ENCODE peak calls at places on chromosomes 7 and 10, in four cellular contexts. One of them, this sample, is unnamed.

GRCh38 chr7:74069790-74070618 is 13.6 kb upstream of the LIMK1 start:
- DNase-seq in HepG2: no peak
- DNase-seq in A549: no peak
- DNase-seq in K562: peak
- DNase-seq in this sample: no peak

GRCh38 chr7:4282434-4283223 is 399.5 kb upstream of the FOXK1 start:
- DNase-seq in HepG2: no peak
- DNase-seq in A549: peak
- DNase-seq in K562: no peak
- DNase-seq in this sample: no peak

GRCh38 chr10:131402771-131403723 is 91.5 kb upstream of the TCERG1L start:
- DNase-seq in HepG2: no peak
- DNase-seq in A549: no peak
- DNase-seq in K562: no peak
- DNase-seq in this sample: no peak

GRCh38 chr7:27678617-27679260 is 16.1 kb upstream of the HIBADH start:
- DNase-seq in HepG2: peak
- DNase-seq in A549: no peak
- DNase-seq in K562: no peak
- DNase-seq in this sample: no peak

GRCh38 chr10:99914236-99914635 is 95.5 kb downstream of the DNMBP start:
- DNase-seq in HepG2: no peak
- DNase-seq in A549: no peak
- DNase-seq in K562: no peak
- DNase-seq in this sample: no peak

GRCh38 chr7:119703895-119704294 is 569.1 kb upstream of the KCND2 start:
- DNase-seq in HepG2: no peak
- DNase-seq in A549: no peak
- DNase-seq in K562: no peak
- DNase-seq in this sample: no peak

GRCh38 chr7:46853451-46853850 is 728.5 kb downstream of the TNS3 start:
- DNase-seq in HepG2: no peak
- DNase-seq in A549: no peak
- DNase-seq in K562: no peak
- DNase-seq in this sample: no peak

GRCh38 chr7:103879411-103879810 is 110.0 kb downstream of the RELN start:
- DNase-seq in HepG2: no peak
- DNase-seq in A549: no peak
- DNase-seq in K562: no peak
- DNase-seq in this sample: no peak

GRCh38 chr10:119306964-119307363 is 99.6 kb downstream of the GRK5 start:
- DNase-seq in HepG2: no peak
- DNase-seq in A549: no peak
- DNase-seq in K562: no peak
- DNase-seq in this sample: no peak

GRCh38 chr7:32163141-32163806 is 93.1 kb upstream of the PDE1C start:
- DNase-seq in HepG2: no peak
- DNase-seq in A549: peak
- DNase-seq in K562: no peak
- DNase-seq in this sample: no peak

GRCh38 chr7:144842377-144842851 is 6.6 kb upstream of the TPK1 start:
- DNase-seq in HepG2: no peak
- DNase-seq in A549: no peak
- DNase-seq in K562: no peak
- DNase-seq in this sample: no peak

GRCh38 chr7:37085600-37085999 is 361.3 kb upstream of the AOAH start:
- DNase-seq in HepG2: no peak
- DNase-seq in A549: no peak
- DNase-seq in K562: no peak
- DNase-seq in this sample: no peak

GRCh38 chr10:47257396-47258120 is 42.4 kb upstream of the GDF10 start:
- DNase-seq in HepG2: no peak
- DNase-seq in A549: no peak
- DNase-seq in K562: no peak
- DNase-seq in this sample: no peak

GRCh38 chr7:91883676-91884362 is 3.3 kb upstream of the MTERF1 start:
- DNase-seq in HepG2: no peak
- DNase-seq in A549: no peak
- DNase-seq in K562: no peak
- DNase-seq in this sample: no peak

GRCh38 chr7:36119005-36119711 is 33.9 kb upstream of the EEPD1 start:
- DNase-seq in HepG2: peak
- DNase-seq in A549: no peak
- DNase-seq in K562: no peak
- DNase-seq in this sample: no peak

GRCh38 chr7:131619336-131620305 is 63.2 kb upstream of the PODXL start:
- DNase-seq in HepG2: no peak
- DNase-seq in A549: no peak
- DNase-seq in K562: no peak
- DNase-seq in this sample: no peak

GRCh38 chr10:68139451-68140272 is 30.4 kb downstream of the MYPN start:
- DNase-seq in HepG2: no peak
- DNase-seq in A549: no peak
- DNase-seq in K562: no peak
- DNase-seq in this sample: no peak

DNA sequence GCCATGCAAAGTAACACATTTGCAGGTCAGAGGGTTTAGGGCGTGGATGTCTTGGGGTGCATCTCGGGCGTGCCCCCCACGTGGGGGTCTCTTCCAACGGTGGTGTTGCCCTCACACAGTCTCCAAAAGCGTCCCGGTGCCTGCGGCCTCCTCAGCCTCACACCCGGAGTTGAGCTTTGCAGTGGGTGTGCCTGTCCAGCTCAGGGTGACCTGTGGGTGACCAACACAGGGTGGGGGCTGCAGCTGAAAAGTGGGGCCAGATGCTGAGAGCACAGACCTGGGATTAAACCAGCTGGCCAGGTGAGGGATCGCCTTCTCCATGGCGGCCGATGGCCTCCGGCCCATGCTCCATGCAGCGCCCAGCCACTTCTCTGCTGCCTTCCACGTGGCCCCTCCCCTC is 63.1 kb downstream of the PWWP2B start:
- DNase-seq in HepG2: no peak
- DNase-seq in A549: no peak
- DNase-seq in K562: no peak
- DNase-seq in this sample: no peak
- TF ChIP-seq NR3C1 in HepG2: no peak
- TF ChIP-seq NR3C1 in A549: no peak
- TF ChIP-seq NR3C1 in K562: no peak
- TF ChIP-seq NR3C1 in this sample: no peak

GRCh38 chr10:117539903-117540639 is 2.5 kb upstream of the EMX2 start:
- DNase-seq in HepG2: no peak
- DNase-seq in A549: no peak
- DNase-seq in K562: no peak
- DNase-seq in this sample: no peak
- TF ChIP-seq NR3C1 in HepG2: no peak
- TF ChIP-seq NR3C1 in A549: no peak
- TF ChIP-seq NR3C1 in K562: no peak
- TF ChIP-seq NR3C1 in this sample: no peak

DNA sequence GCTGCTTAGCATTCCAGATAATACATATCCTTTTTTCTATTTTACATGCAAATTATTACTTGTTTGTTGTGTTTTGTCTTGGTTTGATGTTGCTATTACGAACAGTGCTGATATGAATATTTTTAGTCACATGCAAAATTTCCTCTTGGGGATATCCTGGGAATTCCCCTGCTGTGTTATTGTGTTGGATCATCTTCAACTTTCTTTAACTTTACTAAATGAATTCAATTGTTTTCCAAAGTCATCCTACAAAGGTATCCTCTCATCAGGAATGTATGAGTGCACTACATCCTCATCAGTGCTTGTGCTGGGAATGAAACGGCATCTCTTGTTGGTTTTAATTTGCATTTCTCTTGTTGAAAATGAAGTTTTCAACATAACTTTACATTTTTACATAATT is 87.1 kb downstream of the AASS start:
- DNase-seq in HepG2: no peak
- DNase-seq in A549: no peak
- DNase-seq in K562: no peak
- DNase-seq in this sample: no peak
- TF ChIP-seq NR3C1 in HepG2: no peak
- TF ChIP-seq NR3C1 in A549: no peak
- TF ChIP-seq NR3C1 in K562: no peak
- TF ChIP-seq NR3C1 in this sample: no peak

GRCh38 chr7:76358053-76358477 is 726 bp downstream of the YWHAG start:
- DNase-seq in HepG2: no peak
- DNase-seq in A549: no peak
- DNase-seq in K562: peak
- DNase-seq in this sample: peak
- TF ChIP-seq NR3C1 in HepG2: no peak
- TF ChIP-seq NR3C1 in A549: no peak
- TF ChIP-seq NR3C1 in K562: no peak
- TF ChIP-seq NR3C1 in this sample: no peak

DNA sequence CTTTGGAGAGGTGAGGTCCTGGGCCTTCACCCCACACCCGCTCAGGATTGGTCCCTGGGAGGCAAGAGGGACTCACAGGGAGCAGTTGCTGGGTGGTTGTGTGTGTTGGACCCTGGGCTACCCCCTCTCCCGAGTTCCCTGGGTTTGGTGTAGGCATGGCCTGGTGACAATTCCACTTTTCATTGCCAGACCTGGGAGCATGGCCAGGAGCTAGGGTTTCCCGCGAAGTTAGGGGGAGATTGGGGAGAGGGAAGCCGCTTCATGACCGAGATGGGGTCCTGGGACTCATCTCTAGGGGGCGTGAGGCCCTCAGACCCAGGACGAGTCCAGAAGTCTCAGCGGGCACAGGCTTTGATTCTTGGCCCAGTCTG is 579 bp downstream of the PALD1 start:
- DNase-seq in HepG2: no peak
- DNase-seq in A549: peak
- DNase-seq in K562: no peak
- DNase-seq in this sample: no peak
- TF ChIP-seq NR3C1 in HepG2: no peak
- TF ChIP-seq NR3C1 in A549: no peak
- TF ChIP-seq NR3C1 in K562: no peak
- TF ChIP-seq NR3C1 in this sample: no peak

GRCh38 chr7:18693401-18693800 is 197.9 kb downstream of the HDAC9 start:
- DNase-seq in HepG2: no peak
- DNase-seq in A549: no peak
- DNase-seq in K562: no peak
- DNase-seq in this sample: no peak
- TF ChIP-seq NR3C1 in HepG2: no peak
- TF ChIP-seq NR3C1 in A549: no peak
- TF ChIP-seq NR3C1 in K562: no peak
- TF ChIP-seq NR3C1 in this sample: no peak

DNA sequence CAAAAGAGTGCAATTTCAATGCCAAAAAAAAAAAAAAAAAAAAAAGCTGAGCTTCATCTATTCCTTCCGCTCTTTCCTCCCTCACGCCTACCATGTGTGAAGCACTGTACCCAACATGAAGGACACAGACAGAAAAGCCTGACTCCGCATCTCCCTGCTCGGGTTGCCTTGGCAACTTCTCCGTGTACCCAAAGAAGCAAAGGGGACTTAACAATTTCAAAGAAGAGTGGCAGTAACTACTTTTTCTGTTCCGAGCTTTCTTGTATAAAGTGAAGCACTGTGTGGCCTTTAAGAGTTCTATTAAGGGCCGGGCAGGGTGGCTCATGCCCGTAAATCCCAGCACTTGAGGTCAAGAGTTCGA is 177.7 kb downstream of the PRKCQ start:
- DNase-seq in HepG2: no peak
- DNase-seq in A549: no peak
- DNase-seq in K562: no peak
- DNase-seq in this sample: no peak
- TF ChIP-seq NR3C1 in HepG2: no peak
- TF ChIP-seq NR3C1 in A549: no peak
- TF ChIP-seq NR3C1 in K562: no peak
- TF ChIP-seq NR3C1 in this sample: no peak

DNA sequence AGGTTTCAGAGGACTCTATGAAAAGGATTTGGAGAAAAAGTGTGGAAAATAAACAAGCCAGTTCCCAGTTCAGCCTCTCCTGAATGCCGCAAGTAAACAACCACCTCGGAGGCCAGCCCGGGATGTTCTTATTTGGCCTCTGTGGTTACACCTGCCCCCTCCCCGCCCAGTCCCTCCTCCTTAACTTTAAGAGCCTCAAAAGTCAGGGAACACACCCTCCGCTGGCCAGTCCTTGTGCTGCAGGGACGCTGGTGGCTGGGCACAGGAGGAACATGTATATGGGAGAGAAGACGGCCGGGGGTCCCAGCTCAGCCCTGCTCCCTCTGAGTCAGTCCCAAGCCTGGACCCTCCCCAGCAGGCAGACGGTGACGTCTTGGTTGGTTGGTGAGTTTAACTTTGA is 6.1 kb downstream of the CHST3 start:
- DNase-seq in HepG2: no peak
- DNase-seq in A549: peak
- DNase-seq in K562: peak
- DNase-seq in this sample: peak
- TF ChIP-seq NR3C1 in HepG2: no peak
- TF ChIP-seq NR3C1 in A549: no peak
- TF ChIP-seq NR3C1 in K562: no peak
- TF ChIP-seq NR3C1 in this sample: no peak